ENCODE peak calls at places on chromosomes 12 and 14, in ten cellular contexts. O, R, L, Z, A, K, C, H, V and J are unnamed samples.
A peak's percentile ranks its signal among the peaks of the same experiment; 100 is the strongest.

GRCh38 chr12:52178984-52179383 is 12.8 kb downstream of the KRT80 start:
- DNase-seq in O (peak; percentile 44), R (no peak), L (no peak), Z (peak; percentile 40), A (no peak), K (no peak), C (no peak), H (no peak), V (no peak), J (no peak)

GRCh38 chr12:30858471-30858870 is 68.1 kb upstream of the TSPAN11 start:
- DNase-seq in O (no peak), R (no peak), L (no peak), Z (no peak), A (no peak), K (no peak), C (no peak), H (no peak), V (no peak), J (no peak)

GRCh38 chr12:68572650-68573049 is 38.0 kb upstream of the RAP1B start:
- DNase-seq in O (no peak), R (no peak), L (no peak), Z (peak; percentile 10), A (no peak), K (no peak), C (no peak), H (no peak), V (no peak), J (no peak)

GRCh38 chr12:129540249-129540648 is 363.6 kb downstream of the TMEM132D start:
- DNase-seq in O (no peak), R (no peak), L (no peak), Z (no peak), A (no peak), K (no peak), C (no peak), H (no peak), V (no peak), J (no peak)

GRCh38 chr14:65184032-65184764 is 81.9 kb upstream of the MAX start:
- DNase-seq in O (peak; percentile 32), R (no peak), L (no peak), Z (peak; percentile 44), A (no peak), K (no peak), C (no peak), H (peak; percentile 23), V (no peak), J (no peak)

GRCh38 chr14:72617391-72618011 is 276.4 kb downstream of the DPF3 start:
- DNase-seq in O (peak; percentile 33), R (no peak), L (no peak), Z (no peak), A (no peak), K (peak; percentile 52), C (no peak), H (no peak), V (no peak), J (no peak)

GRCh38 chr12:55931780-55932545 is 1.0 kb downstream of the DGKA start:
- DNase-seq in O (peak; percentile 79), R (peak; percentile 33), L (no peak), Z (peak; percentile 82), A (peak; percentile 75), K (peak; percentile 16), C (no peak), H (no peak), V (no peak), J (no peak)

GRCh38 chr12:12715459-12716150 is 1.6 kb upstream of the CDKN1B start:
- DNase-seq in O (peak; percentile 34), R (peak; percentile 38), L (no peak), Z (no peak), A (no peak), K (no peak), C (no peak), H (peak; percentile 12), V (no peak), J (no peak)

GRCh38 chr12:105704788-105705187 is 374.3 kb downstream of the C12orf75 start:
- DNase-seq in O (no peak), R (no peak), L (no peak), Z (no peak), A (no peak), K (no peak), C (no peak), H (no peak), V (no peak), J (no peak)

GRCh38 chr12:94059394-94060368 is 88.7 kb upstream of the PLXNC1 start:
- DNase-seq in O (no peak), R (no peak), L (no peak), Z (no peak), A (no peak), K (no peak), C (no peak), H (no peak), V (no peak), J (no peak)

GRCh38 chr12:27899151-27899661 is 73.3 kb downstream of the PTHLH start:
- DNase-seq in O (peak; percentile 97), R (no peak), L (peak; percentile 93), Z (peak; percentile 86), A (no peak), K (peak; percentile 76), C (no peak), H (peak; percentile 66), V (no peak), J (no peak)

GRCh38 chr12:6294533-6295186 is 15.8 kb upstream of the PLEKHG6 start:
- DNase-seq in O (no peak), R (no peak), L (no peak), Z (no peak), A (no peak), K (no peak), C (no peak), H (no peak), V (no peak), J (no peak)

GRCh38 chr12:31491819-31492598 is 98.9 kb downstream of the DENND5B start:
- DNase-seq in O (peak; percentile 93), R (no peak), L (peak; percentile 71), Z (peak; percentile 41), A (no peak), K (peak; percentile 30), C (no peak), H (peak; percentile 77), V (no peak), J (no peak)

GRCh38 chr14:66496911-66497310 is 10.7 kb downstream of the CCDC196 start:
- DNase-seq in O (no peak), R (no peak), L (no peak), Z (no peak), A (no peak), K (no peak), C (no peak), H (no peak), V (no peak), J (no peak)

GRCh38 chr12:122029620-122030426 is 8.1 kb downstream of the BCL7A start:
- DNase-seq in O (no peak), R (no peak), L (no peak), Z (no peak), A (no peak), K (no peak), C (no peak), H (no peak), V (no peak), J (no peak)

GRCh38 chr14:36588788-36589187 is 6.4 kb upstream of the NKX2-8 start:
- DNase-seq in O (no peak), R (no peak), L (no peak), Z (no peak), A (no peak), K (no peak), C (no peak), H (no peak), V (no peak), J (no peak)

GRCh38 chr12:24947541-24948451 is 1.1 kb downstream of the BCAT1 start:
- DNase-seq in O (no peak), R (no peak), L (no peak), Z (no peak), A (peak; percentile 52), K (no peak), C (no peak), H (no peak), V (no peak), J (no peak)

GRCh38 chr12:130480231-130480630 is 142.5 kb downstream of the PIWIL1 start:
- DNase-seq in O (no peak), R (no peak), L (no peak), Z (no peak), A (no peak), K (no peak), C (no peak), H (no peak), V (no peak), J (no peak)

GRCh38 chr12:79121486-79121885 is 256.9 kb downstream of the SYT1 start:
- DNase-seq in O (peak; percentile 4), R (no peak), L (no peak), Z (peak; percentile 9), A (peak; percentile 9), K (no peak), C (peak; percentile 12), H (peak; percentile 26), V (no peak), J (no peak)

GRCh38 chr12:91040356-91040755 is 17.5 kb downstream of the KERA start:
- DNase-seq in O (peak; percentile 62), R (no peak), L (no peak), Z (peak; percentile 24), A (no peak), K (no peak), C (no peak), H (no peak), V (no peak), J (no peak)

GRCh38 chr12:49296836-49297694 is 2.1 kb downstream of the PRPH start:
- DNase-seq in O (peak; percentile 21), R (peak; percentile 13), L (no peak), Z (peak; percentile 33), A (peak; percentile 79), K (no peak), C (no peak), H (peak; percentile 90), V (peak; percentile 20), J (no peak)

GRCh38 chr14:69703047-69704046 is 63.6 kb upstream of the SRSF5 start:
- DNase-seq in O (no peak), R (no peak), L (no peak), Z (no peak), A (no peak), K (no peak), C (no peak), H (no peak), V (no peak), J (no peak)

GRCh38 chr12:110281549-110282342 is 699 bp downstream of the ATP2A2 start:
- DNase-seq in O (peak; percentile 78), R (peak; percentile 23), L (no peak), Z (peak; percentile 78), A (peak; percentile 77), K (peak; percentile 24), C (peak; percentile 50), H (peak; percentile 75), V (peak; percentile 23), J (peak; percentile 60)